ENCODE peak calls at places on chromosomes 1 and 21, in ten cellular contexts. U is fibroblast of gingiva; E is hypothalamus; L is nephron progenitor cell; K is fibroblast of pulmonary artery; H is T-helper 17 cell; X is stimulated activated CD8-positive, alpha-beta memory T cell treated with anti-CD3 and anti-CD28 coated beads, Interleukin-7, amount 100 ng/mL, for 1 hour; R is neural crest cell; P is COR-L47; N is activated CD4-positive, CD25-positive, alpha-beta regulatory T cell. J is an unnamed sample.

GRCh38 chr1:149937779-149938178 is 1.1 kb upstream of the MTMR11 start:
- DNase-seq in L (no peak), E (no peak), P (no peak), N (no peak), U (no peak), K (no peak), H (no peak), X (no peak), R (no peak), J (no peak)

GRCh38 chr1:234597894-234598293 is 12.1 kb downstream of the IRF2BP2 start:
- DNase-seq in N (peak), K (peak), P (peak), L (peak), E (no peak), R (peak), H (peak), U (peak), X (no peak), J (no peak)

GRCh38 chr1:206709772-206710456 is 25.2 kb downstream of the MAPKAPK2 start:
- DNase-seq in R (no peak), U (no peak), E (no peak), N (no peak), P (no peak), K (peak), L (no peak), X (no peak), H (no peak), J (no peak)

GRCh38 chr1:8706995-8707396 is 110.4 kb downstream of the RERE start:
- DNase-seq in R (no peak), P (peak), L (no peak), N (no peak), H (no peak), X (no peak), U (no peak), E (no peak), K (peak), J (no peak)

GRCh38 chr1:83626603-83627002 is 372.3 kb downstream of the TTLL7 start:
- DNase-seq in L (no peak), H (no peak), U (no peak), P (no peak), E (no peak), X (no peak), N (no peak), R (no peak), K (no peak), J (no peak)

GRCh38 chr1:18681423-18681835 is 50.8 kb downstream of the PAX7 start:
- DNase-seq in X (no peak), N (no peak), P (peak), K (peak), U (no peak), L (no peak), E (no peak), R (peak), H (no peak), J (no peak)

GRCh38 chr1:78722521-78722920 is 72.9 kb downstream of the IFI44 start:
- DNase-seq in L (no peak), R (no peak), E (no peak), K (no peak), H (no peak), U (no peak), X (no peak), P (no peak), N (no peak), J (no peak)

GRCh38 chr1:186662752-186663151 is 17.5 kb downstream of the PTGS2 start:
- DNase-seq in K (peak), E (no peak), X (no peak), R (no peak), P (no peak), L (no peak), H (no peak), U (peak), N (no peak), J (no peak)

GRCh38 chr1:49226758-49227157 is 450.1 kb upstream of the BEND5 start:
- DNase-seq in R (no peak), X (no peak), K (no peak), U (no peak), N (no peak), L (no peak), E (no peak), H (no peak), P (no peak), J (no peak)

GRCh38 chr1:153375511-153375910 is at the start of gene S100A12:
- DNase-seq in R (no peak), H (no peak), E (no peak), U (peak), K (peak), L (no peak), X (no peak), P (no peak), N (no peak), J (peak)

GRCh38 chr1:1302006-1302430 is 5.7 kb downstream of the ACAP3 start:
- DNase-seq in K (no peak), U (no peak), E (no peak), N (no peak), L (no peak), P (no peak), X (no peak), R (no peak), H (no peak), J (no peak)

GRCh38 chr1:156407344-156407743 is 38.3 kb downstream of the RHBG start:
- DNase-seq in N (no peak), L (no peak), X (no peak), K (no peak), U (no peak), R (no peak), H (no peak), E (no peak), P (no peak), J (no peak)

GRCh38 chr1:20867062-20867461 is 80.0 kb upstream of the HP1BP3 start:
- DNase-seq in E (no peak), X (no peak), N (no peak), R (no peak), P (no peak), L (no peak), U (peak), K (no peak), H (no peak), J (no peak)

GRCh38 chr21:45761703-45762102 is 118.2 kb downstream of the PCBP3 start:
- DNase-seq in K (no peak), H (no peak), E (no peak), U (no peak), X (no peak), P (no peak), L (no peak), R (no peak), N (no peak), J (no peak)

GRCh38 chr1:70499695-70500094 is 88.6 kb downstream of the CTH start:
- DNase-seq in H (no peak), K (no peak), L (no peak), U (no peak), R (no peak), X (no peak), P (no peak), E (no peak), N (no peak), J (no peak)

GRCh38 chr1:64915381-64916274 is 50.7 kb downstream of the JAK1 start:
- DNase-seq in N (no peak), P (no peak), R (no peak), E (no peak), U (peak), X (no peak), H (no peak), L (no peak), K (peak), J (no peak)

GRCh38 chr1:109201123-109201703 is 12.5 kb upstream of the SARS1 start:
- DNase-seq in H (no peak), E (no peak), U (peak), L (peak), R (peak), K (peak), X (no peak), P (peak), N (no peak), J (no peak)

GRCh38 chr1:60149254-60149653 is 75.7 kb upstream of the C1orf87 start:
- DNase-seq in H (no peak), E (no peak), N (no peak), R (no peak), U (no peak), X (no peak), K (peak), P (peak), L (no peak), J (no peak)

GRCh38 chr1:197435224-197435623 is 167.2 kb downstream of the CRB1 start:
- DNase-seq in H (no peak), E (no peak), X (no peak), N (no peak), R (peak), K (no peak), L (no peak), P (no peak), U (no peak), J (no peak)

GRCh38 chr1:235697517-235697916 is 47.9 kb upstream of the GNG4 start:
- DNase-seq in L (no peak), X (no peak), H (no peak), P (no peak), E (no peak), R (no peak), N (no peak), U (no peak), K (no peak), J (no peak)

GRCh38 chr1:8625981-8626898 is 191.2 kb downstream of the RERE start:
- DNase-seq in L (no peak), U (peak), N (no peak), P (no peak), R (no peak), K (peak), E (no peak), X (no peak), H (no peak), J (no peak)

GRCh38 chr1:158248122-158248521 is 6.1 kb upstream of the CD1A start:
- DNase-seq in R (no peak), H (no peak), U (no peak), X (peak), K (no peak), N (no peak), P (no peak), E (no peak), L (no peak), J (no peak)

GRCh38 chr21:36164427-36164784 is 7.8 kb downstream of the DOP1B start:
- DNase-seq in E (no peak), H (no peak), L (no peak), U (no peak), R (no peak), P (peak), K (no peak), X (no peak), N (no peak), J (no peak)

GRCh38 chr1:25676488-25676887 is 59.9 kb downstream of the MAN1C1 start:
- DNase-seq in U (no peak), H (no peak), N (no peak), R (no peak), K (no peak), X (no peak), L (no peak), P (peak), E (no peak), J (no peak)

GRCh38 chr1:86471296-86471695 is 2.6 kb downstream of the CLCA1 start:
- DNase-seq in U (peak), E (no peak), X (no peak), R (no peak), N (no peak), H (no peak), K (peak), L (no peak), P (no peak), J (no peak)

GRCh38 chr1:6248798-6249731 is 5.1 kb downstream of the HES3 start:
- DNase-seq in H (no peak), R (no peak), E (no peak), N (no peak), X (no peak), L (peak), U (no peak), K (no peak), P (no peak), J (no peak)

GRCh38 chr1:41662656-41663437 is 178.4 kb upstream of the EDN2 start:
- DNase-seq in U (peak), X (no peak), N (no peak), L (peak), H (peak), P (peak), R (peak), E (no peak), K (peak), J (no peak)

GRCh38 chr21:36695671-36696389 is 3.1 kb upstream of the SIM2 start:
- DNase-seq in K (no peak), U (no peak), N (no peak), X (no peak), H (no peak), P (no peak), L (no peak), R (peak), E (no peak), J (no peak)

GRCh38 chr1:17232759-17233661 is 15.9 kb upstream of the PADI3 start:
- DNase-seq in H (no peak), P (peak), K (peak), E (no peak), N (no peak), R (no peak), L (no peak), X (no peak), U (peak), J (no peak)

GRCh38 chr1:61711969-61712368 is 13.0 kb downstream of the TM2D1 start:
- DNase-seq in U (no peak), E (no peak), R (no peak), N (no peak), X (no peak), P (no peak), H (no peak), K (no peak), L (no peak), J (no peak)

GRCh38 chr1:226002667-226003501 is 3.7 kb upstream of the SDE2 start:
- DNase-seq in N (no peak), U (peak), R (peak), E (no peak), H (no peak), P (peak), K (peak), X (no peak), L (peak), J (no peak)

GRCh38 chr21:28263974-28264373 is 728.7 kb downstream of the LTN1 start:
- DNase-seq in U (no peak), E (no peak), N (no peak), R (no peak), L (no peak), H (no peak), P (no peak), K (no peak), X (no peak), J (no peak)

GRCh38 chr1:155192346-155193274 is 15.1 kb downstream of the THBS3 start:
- DNase-seq in X (no peak), P (peak), K (no peak), E (no peak), L (no peak), U (no peak), R (no peak), N (peak), H (no peak), J (no peak)

GRCh38 chr1:47887060-47887851 is 109.9 kb downstream of the TRABD2B start:
- DNase-seq in H (no peak), E (no peak), X (no peak), P (no peak), L (no peak), R (no peak), K (no peak), U (no peak), N (no peak), J (no peak)

GRCh38 chr21:26041441-26042180 is 129.0 kb downstream of the APP start:
- DNase-seq in E (no peak), P (no peak), H (no peak), R (no peak), L (no peak), U (peak), K (peak), X (no peak), N (no peak), J (no peak)

J was measured in SIG-M5.